ENCODE peak calls at places on chromosomes 6 and 20, in four cellular contexts. One of them, this sample, is unnamed.

GRCh38 chr6:37920667-37921066 is 101.1 kb downstream of the ZFAND3 start:
- DNase-seq in transverse colon: no peak
- DNase-seq in IMR-90: no peak
- DNase-seq in adrenal gland: no peak
- DNase-seq in this sample: no peak

GRCh38 chr20:23520185-23520584 is 29.3 kb downstream of the CST8 start:
- DNase-seq in transverse colon: no peak
- DNase-seq in IMR-90: no peak
- DNase-seq in adrenal gland: no peak
- DNase-seq in this sample: no peak

GRCh38 chr20:47678536-47678935 is 106.7 kb downstream of the SULF2 start:
- DNase-seq in transverse colon: no peak
- DNase-seq in IMR-90: no peak
- DNase-seq in adrenal gland: no peak
- DNase-seq in this sample: no peak

GRCh38 chr6:96853083-96853482 is 15.8 kb upstream of the GPR63 start:
- DNase-seq in transverse colon: no peak
- DNase-seq in IMR-90: no peak
- DNase-seq in adrenal gland: no peak
- DNase-seq in this sample: no peak

GRCh38 chr6:25301358-25301757 is 22.2 kb downstream of the CARMIL1 start:
- DNase-seq in transverse colon: no peak
- DNase-seq in IMR-90: no peak
- DNase-seq in adrenal gland: no peak
- DNase-seq in this sample: no peak

GRCh38 chr20:39292193-39292736 is 330.1 kb downstream of the DHX35 start:
- DNase-seq in transverse colon: no peak
- DNase-seq in IMR-90: no peak
- DNase-seq in adrenal gland: no peak
- DNase-seq in this sample: no peak

GRCh38 chr6:108078191-108078590 is 3.6 kb upstream of the OSTM1 start:
- DNase-seq in transverse colon: no peak
- DNase-seq in IMR-90: no peak
- DNase-seq in adrenal gland: no peak
- DNase-seq in this sample: no peak

GRCh38 chr20:45629496-45630100 is at the start of gene WFDC10A:
- DNase-seq in transverse colon: peak
- DNase-seq in IMR-90: peak
- DNase-seq in adrenal gland: peak
- DNase-seq in this sample: peak

GRCh38 chr6:127342296-127342945 is 988 bp downstream of the ECHDC1 start:
- DNase-seq in transverse colon: peak
- DNase-seq in IMR-90: peak
- DNase-seq in adrenal gland: no peak
- DNase-seq in this sample: no peak

GRCh38 chr20:50415516-50416268 is 94.5 kb upstream of the PTPN1 start:
- DNase-seq in transverse colon: peak
- DNase-seq in IMR-90: peak
- DNase-seq in adrenal gland: peak
- DNase-seq in this sample: peak

GRCh38 chr20:3778976-3779375 is 2.3 kb downstream of the SPEF1 start:
- DNase-seq in transverse colon: no peak
- DNase-seq in IMR-90: no peak
- DNase-seq in adrenal gland: peak
- DNase-seq in this sample: no peak

GRCh38 chr6:121482004-121482693 is 46.7 kb downstream of the GJA1 start:
- DNase-seq in transverse colon: no peak
- DNase-seq in IMR-90: peak
- DNase-seq in adrenal gland: no peak
- DNase-seq in this sample: no peak

GRCh38 chr6:1579096-1579495 is 30.6 kb upstream of the FOXC1 start:
- DNase-seq in transverse colon: no peak
- DNase-seq in IMR-90: no peak
- DNase-seq in adrenal gland: no peak
- DNase-seq in this sample: no peak

GRCh38 chr6:100592929-100593328 is 128.2 kb upstream of the SIM1 start:
- DNase-seq in transverse colon: no peak
- DNase-seq in IMR-90: no peak
- DNase-seq in adrenal gland: no peak
- DNase-seq in this sample: no peak

GRCh38 chr6:10434235-10434634 is 19.4 kb upstream of the TFAP2A start:
- DNase-seq in transverse colon: no peak
- DNase-seq in IMR-90: peak
- DNase-seq in adrenal gland: no peak
- DNase-seq in this sample: no peak

GRCh38 chr6:18741741-18742140 is 354.6 kb downstream of the RNF144B start:
- DNase-seq in transverse colon: no peak
- DNase-seq in IMR-90: no peak
- DNase-seq in adrenal gland: no peak
- DNase-seq in this sample: no peak

GRCh38 chr6:75201901-75202672 is 3.8 kb downstream of the COL12A1 start:
- DNase-seq in transverse colon: peak
- DNase-seq in IMR-90: peak
- DNase-seq in adrenal gland: no peak
- DNase-seq in this sample: peak

GRCh38 chr6:98041921-98042320 is 758.9 kb upstream of the MMS22L start:
- DNase-seq in transverse colon: no peak
- DNase-seq in IMR-90: no peak
- DNase-seq in adrenal gland: no peak
- DNase-seq in this sample: no peak

GRCh38 chr6:78192057-78192456 is 539.2 kb downstream of the MEI4 start:
- DNase-seq in transverse colon: no peak
- DNase-seq in IMR-90: no peak
- DNase-seq in adrenal gland: no peak
- DNase-seq in this sample: no peak

GRCh38 chr6:167825059-167825758 is 1.5 kb upstream of the AFDN start:
- DNase-seq in transverse colon: no peak
- DNase-seq in IMR-90: no peak
- DNase-seq in adrenal gland: no peak
- DNase-seq in this sample: peak

DNA sequence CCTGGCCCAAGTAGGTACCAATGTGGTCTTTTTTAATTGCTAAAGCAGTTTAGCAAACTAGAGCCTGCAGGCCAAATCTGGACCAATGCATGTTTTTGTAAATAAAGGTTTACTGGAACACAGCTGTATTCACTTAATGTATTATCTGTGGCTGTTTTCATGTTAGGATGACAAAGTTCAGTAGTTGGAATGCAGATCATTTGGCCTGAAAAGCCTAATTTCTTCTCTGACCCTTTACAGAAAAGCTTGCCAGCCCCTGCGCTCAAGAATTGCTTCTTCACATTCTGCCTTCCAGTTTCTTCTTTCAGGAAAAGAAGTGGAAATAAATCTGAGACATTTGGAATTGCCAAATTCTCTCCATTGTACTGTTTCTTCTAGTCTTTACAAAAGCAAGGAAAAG is 90.0 kb upstream of the MC3R start:
- DNase-seq in transverse colon: no peak
- DNase-seq in IMR-90: no peak
- DNase-seq in adrenal gland: no peak
- DNase-seq in this sample: no peak
- TF ChIP-seq POLR2A in transverse colon: no peak
- TF ChIP-seq POLR2A in IMR-90: no peak
- TF ChIP-seq POLR2A in adrenal gland: no peak
- TF ChIP-seq POLR2A in this sample: no peak

DNA sequence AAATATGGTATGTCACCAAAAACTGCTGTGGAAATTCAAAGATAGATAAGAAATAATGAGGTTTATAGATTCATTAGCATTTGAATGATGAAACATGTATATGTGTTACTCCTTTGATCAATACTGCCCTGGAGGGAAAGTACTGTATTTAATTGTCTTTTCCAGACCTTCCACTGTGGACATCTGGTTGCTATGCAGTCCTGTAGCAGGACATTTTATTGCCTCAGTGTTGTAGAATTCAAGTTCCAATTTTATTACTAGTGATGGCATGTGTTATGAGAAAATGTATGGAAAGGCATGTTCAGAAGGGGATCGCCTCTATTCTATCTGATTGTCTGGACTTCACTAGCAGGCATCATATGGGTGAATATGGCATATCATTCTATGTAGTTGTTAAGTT is 391.0 kb downstream of the TFAP2B start:
- DNase-seq in transverse colon: no peak
- DNase-seq in IMR-90: no peak
- DNase-seq in adrenal gland: no peak
- DNase-seq in this sample: no peak
- H3K27ac ChIP-seq in transverse colon: no peak
- H3K27ac ChIP-seq in IMR-90: no peak
- H3K27ac ChIP-seq in adrenal gland: no peak
- H3K27ac ChIP-seq in this sample: no peak

GRCh38 chr20:13263451-13263850 is 42.4 kb downstream of the ISM1 start:
- DNase-seq in transverse colon: no peak
- DNase-seq in IMR-90: no peak
- DNase-seq in adrenal gland: no peak
- DNase-seq in this sample: no peak
- TF ChIP-seq POLR2A in transverse colon: no peak
- TF ChIP-seq POLR2A in IMR-90: no peak
- TF ChIP-seq POLR2A in adrenal gland: no peak
- TF ChIP-seq POLR2A in this sample: no peak

GRCh38 chr6:42199106-42199981 is 4.6 kb upstream of the GUCA1B start:
- DNase-seq in transverse colon: no peak
- DNase-seq in IMR-90: peak
- DNase-seq in adrenal gland: no peak
- DNase-seq in this sample: no peak
- H3K27ac ChIP-seq in transverse colon: no peak
- H3K27ac ChIP-seq in IMR-90: peak
- H3K27ac ChIP-seq in adrenal gland: no peak
- H3K27ac ChIP-seq in this sample: no peak

GRCh38 chr20:62408640-62409039 is 1.6 kb upstream of the CABLES2 start:
- DNase-seq in transverse colon: no peak
- DNase-seq in IMR-90: no peak
- DNase-seq in adrenal gland: no peak
- DNase-seq in this sample: no peak

GRCh38 chr20:62409086-62409853 is 2.2 kb upstream of the CABLES2 start:
- DNase-seq in transverse colon: no peak
- DNase-seq in IMR-90: no peak
- DNase-seq in adrenal gland: no peak
- DNase-seq in this sample: no peak

GRCh38 chr20:62411479-62412193 is 4.6 kb upstream of the CABLES2 start:
- DNase-seq in transverse colon: peak
- DNase-seq in IMR-90: no peak
- DNase-seq in adrenal gland: no peak
- DNase-seq in this sample: no peak

GRCh38 chr20:62410742-62411478 is 3.8 kb upstream of the CABLES2 start:
- DNase-seq in transverse colon: no peak
- DNase-seq in IMR-90: no peak
- DNase-seq in adrenal gland: no peak
- DNase-seq in this sample: no peak

GRCh38 chr20:62409935-62410741 is 3.1 kb upstream of the CABLES2 start:
- DNase-seq in transverse colon: peak
- DNase-seq in IMR-90: no peak
- DNase-seq in adrenal gland: peak
- DNase-seq in this sample: no peak
- TF ChIP-seq POLR2A in transverse colon: peak
- TF ChIP-seq POLR2A in IMR-90: no peak
- TF ChIP-seq POLR2A in adrenal gland: no peak
- TF ChIP-seq POLR2A in this sample: no peak

DNA sequence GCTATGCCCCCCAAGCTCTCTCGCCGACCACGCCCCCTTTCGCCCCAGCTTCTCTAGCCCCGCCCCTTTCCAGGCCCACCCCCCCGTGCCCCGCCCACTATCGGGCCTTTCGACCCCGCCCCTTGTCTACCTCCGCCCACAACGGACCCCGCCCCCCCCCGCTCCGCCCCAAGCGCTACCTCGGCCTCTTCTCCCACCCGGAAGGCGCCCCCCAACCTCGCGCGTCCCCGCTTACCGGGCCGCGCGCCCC is 201 bp downstream of the ZBTB22 start:
- DNase-seq in transverse colon: no peak
- DNase-seq in IMR-90: no peak
- DNase-seq in adrenal gland: no peak
- DNase-seq in this sample: no peak
- H3K27ac ChIP-seq in transverse colon: peak
- H3K27ac ChIP-seq in IMR-90: no peak
- H3K27ac ChIP-seq in adrenal gland: no peak
- H3K27ac ChIP-seq in this sample: peak

This sample was measured in tibial nerve.